ENCODE peak calls at places on chromosomes 13 and 19, in ten cellular contexts. B, R, S, T, Z, X, L, O, I and P are unnamed samples.
A peak's percentile ranks its signal among the peaks of the same experiment; 100 is the strongest.

GRCh38 chr19:35355851-35356460 is 2.3 kb upstream of the FFAR3 start:
- DNase-seq in I (no peak), L (no peak), S (no peak), T (no peak), R (no peak), O (peak; percentile 13), X (no peak), Z (no peak), B (no peak), P (no peak)

GRCh38 chr19:12015015-12015752 is 20.3 kb downstream of the ZNF433 start:
- DNase-seq in S (no peak), X (no peak), L (no peak), Z (no peak), O (no peak), I (no peak), B (no peak), R (no peak), T (no peak), P (no peak)

GRCh38 chr19:3123088-3123721 is 12.6 kb upstream of the GNA15 start:
- DNase-seq in R (no peak), X (no peak), L (no peak), B (no peak), O (no peak), Z (no peak), S (no peak), T (no peak), I (no peak), P (peak; percentile 8)

GRCh38 chr19:12766051-12766521 is 9.3 kb downstream of the HOOK2 start:
- DNase-seq in T (no peak), R (peak; percentile 89), B (no peak), L (peak; percentile 58), S (peak; percentile 63), Z (peak; percentile 70), X (peak; percentile 83), I (peak; percentile 61), O (peak; percentile 87), P (peak; percentile 91)

GRCh38 chr13:40207110-40207478 is 459.3 kb downstream of the FOXO1 start:
- DNase-seq in L (no peak), R (no peak), I (no peak), B (no peak), Z (no peak), S (no peak), O (peak; percentile 57), T (no peak), X (no peak), P (no peak)

GRCh38 chr13:79227418-79227817 is 178.6 kb downstream of the RBM26 start:
- DNase-seq in O (peak; percentile 27), R (no peak), S (no peak), B (no peak), X (no peak), Z (no peak), L (no peak), T (no peak), I (no peak), P (no peak)

GRCh38 chr13:98549006-98549727 is 27.7 kb downstream of the STK24 start:
- DNase-seq in R (no peak), O (no peak), T (no peak), B (no peak), S (peak; percentile 95), Z (no peak), X (peak; percentile 94), L (no peak), I (no peak), P (no peak)

GRCh38 chr19:53224606-53225005 is 30.1 kb downstream of the ZNF677 start:
- DNase-seq in B (no peak), I (no peak), Z (no peak), L (no peak), R (no peak), O (no peak), X (no peak), S (no peak), T (no peak), P (no peak)

GRCh38 chr13:97921146-97921776 is 32.2 kb upstream of the IPO5 start:
- DNase-seq in X (peak; percentile 61), L (no peak), B (no peak), R (no peak), I (no peak), S (peak; percentile 70), T (no peak), Z (no peak), O (no peak), P (no peak)

GRCh38 chr13:105642511-105642958 is 892.9 kb downstream of the EFNB2 start:
- DNase-seq in S (no peak), R (no peak), X (no peak), O (no peak), L (no peak), I (no peak), T (no peak), B (no peak), Z (no peak), P (no peak)

GRCh38 chr13:102128216-102128800 is 273.5 kb downstream of the FGF14 start:
- DNase-seq in T (peak; percentile 85), Z (no peak), X (peak; percentile 71), B (no peak), I (no peak), O (peak; percentile 15), L (no peak), S (peak; percentile 37), R (no peak), P (no peak)

GRCh38 chr13:30880756-30881155 is 25.3 kb upstream of the MEDAG start:
- DNase-seq in I (no peak), L (no peak), Z (no peak), S (peak; percentile 91), R (no peak), T (no peak), O (no peak), B (no peak), X (peak; percentile 95), P (no peak)

GRCh38 chr19:7063764-7064418 is 5.4 kb upstream of the MBD3L3 start:
- DNase-seq in T (no peak), O (no peak), I (no peak), R (no peak), B (no peak), L (no peak), X (no peak), Z (no peak), S (no peak), P (no peak)

GRCh38 chr19:6425732-6426686 is 1.4 kb upstream of the KHSRP start:
- DNase-seq in R (no peak), I (no peak), T (no peak), S (no peak), X (no peak), B (peak; percentile 55), Z (no peak), O (no peak), L (no peak), P (no peak)

GRCh38 chr19:10553943-10554381 is 10.3 kb downstream of the ATG4D start:
- DNase-seq in B (no peak), L (no peak), X (no peak), S (no peak), O (peak; percentile 86), R (no peak), I (peak; percentile 54), T (no peak), Z (no peak), P (peak; percentile 27)